ENCODE peak calls at places on chromosomes 16 and 17, in five cellular contexts. X is GM23338, G is PC-3, P is MM.1S, H is PC-9. M is an unnamed sample. For H3K9me2 and H3K4me1, the result is how much of the 10 kb centered on the place peaks cover.

GRCh38 chr17:37475713-37476420 is 13.8 kb upstream of the DUSP14 start:
- DNase-seq in X (no peak), G (no peak), H (peak), P (no peak), M (no peak)

GRCh38 chr16:69711115-69711740 is 15.1 kb downstream of the NQO1 start:
- DNase-seq in H (peak), X (no peak), G (peak), P (no peak), M (no peak)

GRCh38 chr17:77881545-77881944 is 77.0 kb upstream of the TNRC6C start:
- DNase-seq in P (peak), H (no peak), G (no peak), X (no peak), M (peak)

GRCh38 chr16:71384073-71384724 is 25.7 kb downstream of the CALB2 start:
- DNase-seq in H (no peak), G (no peak), X (no peak), P (no peak), M (no peak)

GRCh38 chr16:67967183-67967955 is 1.1 kb downstream of the SLC12A4 start:
- DNase-seq in X (no peak), H (no peak), G (peak), P (peak), M (peak)

GRCh38 chr16:7744546-7745294 is 412.1 kb downstream of the RBFOX1 start:
- DNase-seq in H (no peak), X (no peak), P (no peak), G (no peak), M (no peak)

GRCh38 chr16:50466170-50466569 is 82.0 kb upstream of the NKD1 start:
- DNase-seq in X (no peak), G (no peak), H (no peak), P (no peak), M (no peak)

GRCh38 chr16:53541326-53541725 is 38.3 kb upstream of the AKTIP start:
- DNase-seq in P (no peak), H (no peak), X (no peak), G (no peak), M (no peak)

GRCh38 chr17:43584666-43585102 is 38.5 kb upstream of the ETV4 start:
- DNase-seq in H (no peak), P (no peak), G (peak), X (no peak), M (no peak)

GRCh38 chr16:2285731-2286191 is 17.8 kb upstream of the RNPS1 start:
- DNase-seq in P (no peak), H (no peak), G (no peak), X (no peak), M (no peak)

GRCh38 chr17:77371117-77371887 is 230.5 kb downstream of the SEC14L1 start:
- DNase-seq in P (peak), G (no peak), X (no peak), H (no peak), M (no peak)

GRCh38 chr17:28812980-28813377 is 29.6 kb downstream of the FAM222B start:
- DNase-seq in G (no peak), P (no peak), X (no peak), H (no peak), M (no peak)

GRCh38 chr17:4150106-4150505 is 7.1 kb downstream of the CYB5D2 start:
- DNase-seq in X (peak), H (no peak), P (no peak), G (no peak), M (no peak)

GRCh38 chr17:37743875-37744632 is 805 bp downstream of the HNF1B start:
- DNase-seq in G (peak), P (no peak), H (no peak), X (peak), M (no peak)

GRCh38 chr17:81903896-81904599 is 2.0 kb downstream of the NPB start:
- DNase-seq in X (no peak), H (no peak), G (no peak), P (no peak), M (no peak)

GRCh38 chr16:29770250-29770929 is 7.7 kb upstream of the ZG16 start:
- DNase-seq in X (no peak), H (no peak), P (no peak), G (no peak), M (no peak)

GRCh38 chr17:56624947-56625346 is 31.4 kb downstream of the NOG start:
- DNase-seq in X (peak), P (no peak), H (no peak), G (no peak), M (no peak)
- H3K9me2 ChIP-seq in X (under half), P (under half), H (under half), G (under half), M (under half)

DNA sequence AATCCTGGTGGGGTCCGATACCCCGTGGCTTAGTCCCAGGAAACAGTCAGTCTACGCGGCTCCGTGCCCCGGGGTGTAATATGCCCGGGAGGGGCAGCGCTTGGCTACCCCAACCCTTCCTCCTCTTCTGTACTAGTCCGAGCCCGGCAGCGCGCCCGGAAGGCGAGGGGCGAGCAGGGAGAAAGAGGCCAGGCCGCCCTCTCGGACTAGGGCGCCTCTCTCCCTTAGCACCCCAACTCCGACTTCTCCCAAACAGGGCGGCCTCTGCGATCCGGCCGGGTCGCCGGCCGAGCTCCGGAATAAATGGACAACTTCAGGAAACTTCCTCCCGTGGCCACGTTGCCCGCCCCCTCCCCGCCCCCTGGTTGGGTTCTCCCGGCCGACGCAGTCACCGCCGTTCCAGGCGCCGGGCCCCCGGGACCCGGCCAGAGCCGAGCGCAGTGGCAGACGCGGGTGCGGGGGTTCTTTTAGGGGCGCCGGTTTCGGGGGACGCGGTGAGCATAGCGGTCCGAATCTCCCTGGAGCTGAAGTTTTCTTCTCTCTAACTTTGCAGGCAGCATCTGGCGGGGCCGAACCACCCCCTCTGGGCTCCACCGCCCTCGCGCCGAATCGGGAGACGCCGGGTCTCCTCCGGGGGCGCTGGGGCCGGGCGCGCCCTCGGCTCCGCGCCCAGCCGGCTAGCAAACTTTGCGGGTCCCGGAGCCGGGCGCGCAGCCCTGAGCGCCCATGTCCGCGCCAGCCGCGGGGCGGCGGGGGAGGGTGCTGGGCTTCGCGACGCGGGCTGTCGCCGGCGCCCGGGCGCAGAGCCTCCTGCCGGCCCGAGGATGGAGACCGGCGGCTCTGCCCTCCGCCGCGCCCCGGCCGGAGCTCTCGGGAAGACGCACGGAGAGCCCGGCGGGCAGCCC is at the start of gene SDK2:
- DNase-seq in X (peak), G (no peak), P (no peak), H (no peak), M (no peak)
- H2AFZ ChIP-seq in X (peak), G (no peak), P (no peak), H (no peak), M (no peak)

GRCh38 chr16:87391950-87392822 is at the start of gene MAP1LC3B:
- DNase-seq in H (peak), P (peak), X (peak), G (peak), M (peak)
- H3K4me1 ChIP-seq in H (under half), P (under half), X (under half), G (under half), M (under half)

GRCh38 chr17:64388961-64389565 is 1.6 kb downstream of the PECAM1 start:
- DNase-seq in H (peak), X (no peak), G (no peak), P (no peak), M (no peak)
- H3K9me2 ChIP-seq in H (under half), X (under half), G (under half), P (under half), M (under half)

GRCh38 chr17:13601776-13602551 is at the start of gene HS3ST3A1:
- DNase-seq in P (no peak), H (no peak), G (peak), X (peak), M (no peak)
- H2AFZ ChIP-seq in P (no peak), H (no peak), G (peak), X (peak), M (no peak)

GRCh38 chr16:88693420-88694177 is 7.3 kb upstream of the SNAI3 start:
- DNase-seq in G (no peak), X (no peak), H (no peak), P (no peak), M (peak)

GRCh38 chr16:88691924-88692560 is 5.7 kb upstream of the SNAI3 start:
- DNase-seq in G (no peak), X (no peak), P (no peak), H (no peak), M (no peak)

GRCh38 chr16:88690341-88691128 is 4.2 kb upstream of the SNAI3 start:
- DNase-seq in P (no peak), X (no peak), H (no peak), G (no peak), M (no peak)

GRCh38 chr16:88692861-88693260 is 6.6 kb upstream of the SNAI3 start:
- DNase-seq in P (no peak), H (no peak), X (no peak), G (no peak), M (no peak)

GRCh38 chr16:88691129-88691813 is 5.0 kb upstream of the SNAI3 start:
- DNase-seq in G (no peak), P (no peak), H (no peak), X (no peak), M (no peak)
- H3K4me1 ChIP-seq in G (under half), P (under half), H (under half), X (under half), M (under half)

DNA sequence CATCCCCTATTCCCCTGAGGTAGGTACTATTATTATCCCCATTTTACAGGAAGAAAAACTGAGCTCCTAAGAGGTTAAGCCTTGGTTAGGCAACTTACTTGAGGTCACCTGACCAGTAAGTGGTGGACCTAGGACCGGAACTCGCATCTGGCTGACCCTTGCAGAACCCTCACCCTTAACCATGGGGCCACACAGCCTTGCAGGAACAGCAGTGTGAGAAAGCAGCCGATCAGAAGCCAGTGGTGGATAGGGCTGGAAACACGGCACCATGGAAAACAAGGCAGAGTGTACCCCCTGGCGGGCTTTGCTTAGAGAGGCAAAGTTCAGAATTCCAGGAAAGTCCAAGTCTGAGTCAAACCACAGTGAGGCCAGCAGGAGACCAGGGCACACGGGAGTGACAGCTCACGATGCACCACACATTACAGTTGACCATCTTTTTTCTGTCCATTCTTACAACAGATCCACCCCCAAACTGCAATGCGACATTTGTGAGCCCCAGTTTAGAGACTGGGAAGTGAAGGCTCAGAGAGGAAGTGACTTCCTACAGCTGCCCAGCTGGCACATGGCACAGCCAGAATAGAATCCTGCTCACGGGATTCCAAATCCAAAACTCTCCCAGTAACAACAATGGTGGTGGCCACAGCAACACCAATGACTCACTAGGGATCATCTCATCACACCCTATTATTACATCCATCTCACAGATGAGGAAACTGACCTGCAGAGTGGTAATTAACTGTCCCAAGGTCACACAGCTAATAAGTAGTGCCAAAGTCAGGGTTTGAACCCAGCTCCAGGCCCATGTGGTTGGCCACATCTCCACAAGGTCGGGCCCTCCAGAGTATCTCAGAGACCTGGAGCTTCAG is 20.3 kb downstream of the KIFC3 start:
- DNase-seq in P (no peak), G (no peak), X (no peak), H (no peak), M (no peak)
- H3K9me2 ChIP-seq in P (under half), G (under half), X (under half), H (under half), M (under half)

GRCh38 chr16:66619036-66619435 is 14.5 kb downstream of the CMTM3 start:
- DNase-seq in X (no peak), P (no peak), H (no peak), G (no peak), M (no peak)

GRCh38 chr16:66620419-66620775 is 15.9 kb downstream of the CMTM3 start:
- DNase-seq in H (no peak), X (no peak), G (no peak), P (no peak), M (no peak)

GRCh38 chr16:66617728-66618127 is 13.2 kb downstream of the CMTM3 start:
- DNase-seq in P (no peak), G (no peak), H (no peak), X (no peak), M (no peak)

GRCh38 chr16:66618588-66618987 is 14.1 kb downstream of the CMTM3 start:
- DNase-seq in X (no peak), G (peak), P (no peak), H (peak), M (no peak)

GRCh38 chr16:66619534-66620418 is 15.3 kb downstream of the CMTM3 start:
- DNase-seq in G (no peak), H (no peak), P (no peak), X (no peak), M (peak)
- H2AFZ ChIP-seq in G (no peak), H (no peak), P (no peak), X (no peak), M (peak)

GRCh38 chr17:35819456-35819855 is 10.2 kb downstream of the TAF15 start:
- DNase-seq in G (no peak), P (no peak), X (no peak), H (no peak), M (no peak)
- H3K4me1 ChIP-seq in G (under half), P (under half), X (under half), H (under half), M (under half)

GRCh38 chr16:11481987-11482386 is 104.7 kb downstream of the LITAF start:
- DNase-seq in H (no peak), P (no peak), X (no peak), G (no peak), M (no peak)
- H3K9me2 ChIP-seq in H (under half), P (under half), X (under half), G (under half), M (under half)

M was measured in OCI-LY7.